ENCODE peak calls at places on chromosome 1, in five cellular contexts. W is left ventricle myocardium inferior; D is ecto neural progenitor cell; C is hypothalamus; F is stimulated activated CD4-positive, alpha-beta T cell treated with anti-CD3 and anti-CD28 coated beads, Interleukin-12 subunit alpha, Interleukin-12 subunit beta, amount 100 ng/mL, for 4 hours. P is an unnamed sample.

GRCh38 chr1:228280106-228280901 is 72.5 kb downstream of the OBSCN start:
- DNase-seq in F (no peak), W (no peak), C (no peak), D (peak), P (no peak)

GRCh38 chr1:248857201-248857600 is 1.7 kb downstream of the ZNF692 start:
- DNase-seq in F (no peak), C (no peak), W (no peak), D (peak), P (no peak)

GRCh38 chr1:21307210-21307609 is 16.9 kb upstream of the ECE1 start:
- DNase-seq in W (no peak), F (no peak), D (no peak), C (no peak), P (no peak)

GRCh38 chr1:230827081-230827681 is 41.1 kb downstream of the C1orf198 start:
- DNase-seq in D (peak), W (no peak), F (no peak), C (peak), P (no peak)

GRCh38 chr1:247647864-247648263 is 31.7 kb downstream of the OR13G1 start:
- DNase-seq in W (no peak), C (peak), F (no peak), D (no peak), P (no peak)

GRCh38 chr1:51950701-51951100 is 39.8 kb downstream of the RAB3B start:
- DNase-seq in C (no peak), F (no peak), D (no peak), W (no peak), P (no peak)

GRCh38 chr1:69569281-69569970 is 1.7 kb downstream of the LRRC7 start:
- DNase-seq in W (no peak), D (peak), C (peak), F (no peak), P (no peak)

GRCh38 chr1:16078925-16079656 is 5.6 kb upstream of the FAM131C start:
- DNase-seq in C (peak), F (peak), D (peak), W (peak), P (peak)

GRCh38 chr1:12406218-12407021 is 176.6 kb downstream of the VPS13D start:
- DNase-seq in C (no peak), F (no peak), D (no peak), W (no peak), P (no peak)

GRCh38 chr1:175493321-175493998 is 249.9 kb downstream of the TNR start:
- DNase-seq in F (no peak), W (no peak), C (no peak), D (no peak), P (no peak)

GRCh38 chr1:109803901-109804331 is 40.2 kb upstream of the EPS8L3 start:
- DNase-seq in D (peak), F (no peak), C (no peak), W (no peak), P (no peak)

GRCh38 chr1:93784538-93784937 is 94.5 kb downstream of the DNTTIP2 start:
- DNase-seq in F (no peak), C (no peak), W (no peak), D (no peak), P (no peak)

GRCh38 chr1:111565079-111565478 is 54.5 kb upstream of the RAP1A start:
- DNase-seq in W (no peak), F (no peak), D (no peak), C (peak), P (no peak)

GRCh38 chr1:24085546-24085945 is 26.4 kb downstream of the MYOM3 start:
- DNase-seq in F (no peak), W (no peak), D (no peak), C (no peak), P (no peak)

GRCh38 chr1:109910123-109910962 is at the start of gene CSF1:
- DNase-seq in W (peak), C (peak), F (peak), D (peak), P (peak)

GRCh38 chr1:244226440-244226839 is 175.4 kb downstream of the ZBTB18 start:
- DNase-seq in W (no peak), D (no peak), F (no peak), C (no peak), P (no peak)

GRCh38 chr1:109787845-109788605 is 24.3 kb upstream of the EPS8L3 start:
- DNase-seq in F (no peak), C (no peak), D (peak), W (peak), P (no peak)

GRCh38 chr1:46393510-46393909 is 607 bp upstream of the FAAH start:
- DNase-seq in F (no peak), W (no peak), C (no peak), D (no peak), P (no peak)

GRCh38 chr1:24322636-24323177 is 3.5 kb downstream of the GRHL3 start:
- DNase-seq in W (no peak), C (no peak), F (no peak), D (no peak), P (no peak)

GRCh38 chr1:184082541-184082940 is 31.0 kb downstream of the TSEN15 start:
- DNase-seq in D (no peak), C (no peak), W (no peak), F (no peak), P (no peak)

GRCh38 chr1:236853916-236854601 is 59.0 kb downstream of the MTR start:
- DNase-seq in W (no peak), F (no peak), C (no peak), D (no peak), P (no peak)

GRCh38 chr1:151991663-151992344 is 1.9 kb downstream of the S100A10 start:
- DNase-seq in C (no peak), D (no peak), W (no peak), F (no peak), P (no peak)

GRCh38 chr1:35561297-35561971 is 3.8 kb downstream of the NCDN start:
- DNase-seq in F (no peak), D (no peak), C (no peak), W (no peak), P (no peak)

GRCh38 chr1:10734900-10735602 is 61.4 kb downstream of the CASZ1 start:
- DNase-seq in W (peak), C (peak), F (no peak), D (peak), P (no peak)

GRCh38 chr1:63648689-63649088 is 55.5 kb downstream of the PGM1 start:
- DNase-seq in D (no peak), W (no peak), C (no peak), F (no peak), P (no peak)